ENCODE peak calls at places on chromosome 2, in ten cellular contexts. One of them, this sample, is unnamed.

GRCh38 chr2:206971805-206972204 is 32.5 kb downstream of the CPO start:
- DNase-seq in activated CD8-positive, alpha-beta memory T cell treated with anti-CD3 and anti-CD28 coated beads for 4 hours: no peak
- DNase-seq in GM13977: no peak
- DNase-seq in fibroblast of mammary gland: peak; percentile 81
- DNase-seq in NCI-H2029 treated with DMSO at 0.1 percent for 48 hours: no peak
- DNase-seq in T-cell: no peak
- DNase-seq in cardiac septum: no peak
- DNase-seq in choroid plexus epithelial cell: peak; percentile 69
- DNase-seq in NCI-H1048: no peak
- DNase-seq in PC-3: no peak
- DNase-seq in this sample: peak; percentile 59

GRCh38 chr2:197915548-197916265 is 111.3 kb downstream of the PLCL1 start:
- DNase-seq in activated CD8-positive, alpha-beta memory T cell treated with anti-CD3 and anti-CD28 coated beads for 4 hours: no peak
- DNase-seq in GM13977: no peak
- DNase-seq in fibroblast of mammary gland: peak; percentile 85
- DNase-seq in NCI-H2029 treated with DMSO at 0.1 percent for 48 hours: no peak
- DNase-seq in T-cell: no peak
- DNase-seq in cardiac septum: no peak
- DNase-seq in choroid plexus epithelial cell: peak; percentile 75
- DNase-seq in NCI-H1048: no peak
- DNase-seq in PC-3: no peak
- DNase-seq in this sample: peak; percentile 86

GRCh38 chr2:117921520-117921919 is 92.3 kb downstream of the CCDC93 start:
- DNase-seq in activated CD8-positive, alpha-beta memory T cell treated with anti-CD3 and anti-CD28 coated beads for 4 hours: no peak
- DNase-seq in GM13977: no peak
- DNase-seq in fibroblast of mammary gland: no peak
- DNase-seq in NCI-H2029 treated with DMSO at 0.1 percent for 48 hours: no peak
- DNase-seq in T-cell: no peak
- DNase-seq in cardiac septum: no peak
- DNase-seq in choroid plexus epithelial cell: no peak
- DNase-seq in NCI-H1048: no peak
- DNase-seq in PC-3: no peak
- DNase-seq in this sample: no peak

GRCh38 chr2:199463000-199463692 is 5.4 kb upstream of the SATB2 start:
- DNase-seq in activated CD8-positive, alpha-beta memory T cell treated with anti-CD3 and anti-CD28 coated beads for 4 hours: no peak
- DNase-seq in GM13977: peak; percentile 48
- DNase-seq in fibroblast of mammary gland: peak; percentile 51
- DNase-seq in NCI-H2029 treated with DMSO at 0.1 percent for 48 hours: no peak
- DNase-seq in T-cell: no peak
- DNase-seq in cardiac septum: peak; percentile 85
- DNase-seq in choroid plexus epithelial cell: peak; percentile 38
- DNase-seq in NCI-H1048: peak; percentile 31
- DNase-seq in PC-3: peak; percentile 80
- DNase-seq in this sample: peak; percentile 42

GRCh38 chr2:185279999-185280398 is 458.6 kb upstream of the FSIP2 start:
- DNase-seq in activated CD8-positive, alpha-beta memory T cell treated with anti-CD3 and anti-CD28 coated beads for 4 hours: no peak
- DNase-seq in GM13977: no peak
- DNase-seq in fibroblast of mammary gland: peak; percentile 16
- DNase-seq in NCI-H2029 treated with DMSO at 0.1 percent for 48 hours: no peak
- DNase-seq in T-cell: no peak
- DNase-seq in cardiac septum: no peak
- DNase-seq in choroid plexus epithelial cell: peak; percentile 29
- DNase-seq in NCI-H1048: no peak
- DNase-seq in PC-3: peak; percentile 57
- DNase-seq in this sample: peak; percentile 20

GRCh38 chr2:204680576-204680975 is 135.3 kb downstream of the PARD3B start:
- DNase-seq in activated CD8-positive, alpha-beta memory T cell treated with anti-CD3 and anti-CD28 coated beads for 4 hours: no peak
- DNase-seq in GM13977: no peak
- DNase-seq in fibroblast of mammary gland: no peak
- DNase-seq in NCI-H2029 treated with DMSO at 0.1 percent for 48 hours: no peak
- DNase-seq in T-cell: no peak
- DNase-seq in cardiac septum: no peak
- DNase-seq in choroid plexus epithelial cell: peak; percentile 64
- DNase-seq in NCI-H1048: no peak
- DNase-seq in PC-3: no peak
- DNase-seq in this sample: peak; percentile 55

GRCh38 chr2:20496477-20496876 is 49.6 kb downstream of the RHOB start:
- DNase-seq in activated CD8-positive, alpha-beta memory T cell treated with anti-CD3 and anti-CD28 coated beads for 4 hours: no peak
- DNase-seq in GM13977: no peak
- DNase-seq in fibroblast of mammary gland: no peak
- DNase-seq in NCI-H2029 treated with DMSO at 0.1 percent for 48 hours: no peak
- DNase-seq in T-cell: no peak
- DNase-seq in cardiac septum: no peak
- DNase-seq in choroid plexus epithelial cell: no peak
- DNase-seq in NCI-H1048: no peak
- DNase-seq in PC-3: no peak
- DNase-seq in this sample: no peak

GRCh38 chr2:226956659-226957058 is 120.8 kb downstream of the RHBDD1 start:
- DNase-seq in activated CD8-positive, alpha-beta memory T cell treated with anti-CD3 and anti-CD28 coated beads for 4 hours: no peak
- DNase-seq in GM13977: no peak
- DNase-seq in fibroblast of mammary gland: no peak
- DNase-seq in NCI-H2029 treated with DMSO at 0.1 percent for 48 hours: no peak
- DNase-seq in T-cell: no peak
- DNase-seq in cardiac septum: no peak
- DNase-seq in choroid plexus epithelial cell: no peak
- DNase-seq in NCI-H1048: no peak
- DNase-seq in PC-3: no peak
- DNase-seq in this sample: no peak

GRCh38 chr2:57720728-57721627 is 325.6 kb upstream of the VRK2 start:
- DNase-seq in activated CD8-positive, alpha-beta memory T cell treated with anti-CD3 and anti-CD28 coated beads for 4 hours: no peak
- DNase-seq in GM13977: peak; percentile 61
- DNase-seq in fibroblast of mammary gland: peak; percentile 67
- DNase-seq in NCI-H2029 treated with DMSO at 0.1 percent for 48 hours: peak; percentile 27
- DNase-seq in T-cell: no peak
- DNase-seq in cardiac septum: no peak
- DNase-seq in choroid plexus epithelial cell: peak; percentile 83
- DNase-seq in NCI-H1048: peak; percentile 53
- DNase-seq in PC-3: peak; percentile 76
- DNase-seq in this sample: peak; percentile 62

GRCh38 chr2:47039913-47040562 is 115.1 kb downstream of the STPG4 start:
- DNase-seq in activated CD8-positive, alpha-beta memory T cell treated with anti-CD3 and anti-CD28 coated beads for 4 hours: no peak
- DNase-seq in GM13977: no peak
- DNase-seq in fibroblast of mammary gland: no peak
- DNase-seq in NCI-H2029 treated with DMSO at 0.1 percent for 48 hours: no peak
- DNase-seq in T-cell: no peak
- DNase-seq in cardiac septum: no peak
- DNase-seq in choroid plexus epithelial cell: no peak
- DNase-seq in NCI-H1048: no peak
- DNase-seq in PC-3: no peak
- DNase-seq in this sample: no peak

GRCh38 chr2:232363784-232364615 is 14.6 kb upstream of the ALPP start:
- DNase-seq in activated CD8-positive, alpha-beta memory T cell treated with anti-CD3 and anti-CD28 coated beads for 4 hours: no peak
- DNase-seq in GM13977: peak; percentile 58
- DNase-seq in fibroblast of mammary gland: no peak
- DNase-seq in NCI-H2029 treated with DMSO at 0.1 percent for 48 hours: no peak
- DNase-seq in T-cell: no peak
- DNase-seq in cardiac septum: no peak
- DNase-seq in choroid plexus epithelial cell: peak; percentile 49
- DNase-seq in NCI-H1048: no peak
- DNase-seq in PC-3: no peak
- DNase-seq in this sample: no peak

GRCh38 chr2:158725496-158725895 is 69.6 kb upstream of the DAPL1 start:
- DNase-seq in activated CD8-positive, alpha-beta memory T cell treated with anti-CD3 and anti-CD28 coated beads for 4 hours: no peak
- DNase-seq in GM13977: no peak
- DNase-seq in fibroblast of mammary gland: no peak
- DNase-seq in NCI-H2029 treated with DMSO at 0.1 percent for 48 hours: peak; percentile 61
- DNase-seq in T-cell: no peak
- DNase-seq in cardiac septum: peak; percentile 71
- DNase-seq in choroid plexus epithelial cell: peak; percentile 39
- DNase-seq in NCI-H1048: no peak
- DNase-seq in PC-3: peak; percentile 69
- DNase-seq in this sample: no peak

GRCh38 chr2:235826791-235827190 is 332.9 kb downstream of the AGAP1 start:
- DNase-seq in activated CD8-positive, alpha-beta memory T cell treated with anti-CD3 and anti-CD28 coated beads for 4 hours: no peak
- DNase-seq in GM13977: no peak
- DNase-seq in fibroblast of mammary gland: no peak
- DNase-seq in NCI-H2029 treated with DMSO at 0.1 percent for 48 hours: no peak
- DNase-seq in T-cell: no peak
- DNase-seq in cardiac septum: no peak
- DNase-seq in choroid plexus epithelial cell: no peak
- DNase-seq in NCI-H1048: no peak
- DNase-seq in PC-3: no peak
- DNase-seq in this sample: no peak

GRCh38 chr2:182163878-182164277 is 178.2 kb downstream of the PPP1R1C start:
- DNase-seq in activated CD8-positive, alpha-beta memory T cell treated with anti-CD3 and anti-CD28 coated beads for 4 hours: no peak
- DNase-seq in GM13977: no peak
- DNase-seq in fibroblast of mammary gland: no peak
- DNase-seq in NCI-H2029 treated with DMSO at 0.1 percent for 48 hours: no peak
- DNase-seq in T-cell: no peak
- DNase-seq in cardiac septum: no peak
- DNase-seq in choroid plexus epithelial cell: no peak
- DNase-seq in NCI-H1048: no peak
- DNase-seq in PC-3: no peak
- DNase-seq in this sample: no peak

GRCh38 chr2:43223412-43224040 is 2.9 kb downstream of the ZFP36L2 start:
- DNase-seq in activated CD8-positive, alpha-beta memory T cell treated with anti-CD3 and anti-CD28 coated beads for 4 hours: no peak
- DNase-seq in GM13977: no peak
- DNase-seq in fibroblast of mammary gland: peak; percentile 52
- DNase-seq in NCI-H2029 treated with DMSO at 0.1 percent for 48 hours: no peak
- DNase-seq in T-cell: no peak
- DNase-seq in cardiac septum: no peak
- DNase-seq in choroid plexus epithelial cell: peak; percentile 50
- DNase-seq in NCI-H1048: no peak
- DNase-seq in PC-3: peak; percentile 27
- DNase-seq in this sample: peak; percentile 54

GRCh38 chr2:29014331-29014730 is 33.2 kb downstream of the TOGARAM2 start:
- DNase-seq in activated CD8-positive, alpha-beta memory T cell treated with anti-CD3 and anti-CD28 coated beads for 4 hours: no peak
- DNase-seq in GM13977: no peak
- DNase-seq in fibroblast of mammary gland: no peak
- DNase-seq in NCI-H2029 treated with DMSO at 0.1 percent for 48 hours: no peak
- DNase-seq in T-cell: no peak
- DNase-seq in cardiac septum: no peak
- DNase-seq in choroid plexus epithelial cell: no peak
- DNase-seq in NCI-H1048: no peak
- DNase-seq in PC-3: no peak
- DNase-seq in this sample: no peak

GRCh38 chr2:9654429-9655100 is 23.8 kb upstream of the YWHAQ start:
- DNase-seq in activated CD8-positive, alpha-beta memory T cell treated with anti-CD3 and anti-CD28 coated beads for 4 hours: no peak
- DNase-seq in GM13977: no peak
- DNase-seq in fibroblast of mammary gland: no peak
- DNase-seq in NCI-H2029 treated with DMSO at 0.1 percent for 48 hours: no peak
- DNase-seq in T-cell: no peak
- DNase-seq in cardiac septum: no peak
- DNase-seq in choroid plexus epithelial cell: no peak
- DNase-seq in NCI-H1048: no peak
- DNase-seq in PC-3: no peak
- DNase-seq in this sample: no peak

GRCh38 chr2:136023416-136023815 is 38.0 kb upstream of the DARS1 start:
- DNase-seq in activated CD8-positive, alpha-beta memory T cell treated with anti-CD3 and anti-CD28 coated beads for 4 hours: no peak
- DNase-seq in GM13977: no peak
- DNase-seq in fibroblast of mammary gland: no peak
- DNase-seq in NCI-H2029 treated with DMSO at 0.1 percent for 48 hours: no peak
- DNase-seq in T-cell: no peak
- DNase-seq in cardiac septum: no peak
- DNase-seq in choroid plexus epithelial cell: no peak
- DNase-seq in NCI-H1048: no peak
- DNase-seq in PC-3: no peak
- DNase-seq in this sample: no peak

GRCh38 chr2:182655750-182656149 is 60.3 kb upstream of the DNAJC10 start:
- DNase-seq in activated CD8-positive, alpha-beta memory T cell treated with anti-CD3 and anti-CD28 coated beads for 4 hours: no peak
- DNase-seq in GM13977: no peak
- DNase-seq in fibroblast of mammary gland: no peak
- DNase-seq in NCI-H2029 treated with DMSO at 0.1 percent for 48 hours: no peak
- DNase-seq in T-cell: no peak
- DNase-seq in cardiac septum: no peak
- DNase-seq in choroid plexus epithelial cell: no peak
- DNase-seq in NCI-H1048: no peak
- DNase-seq in PC-3: no peak
- DNase-seq in this sample: no peak

GRCh38 chr2:203551653-203552250 is 16.7 kb upstream of the RAPH1 start:
- DNase-seq in activated CD8-positive, alpha-beta memory T cell treated with anti-CD3 and anti-CD28 coated beads for 4 hours: no peak
- DNase-seq in GM13977: no peak
- DNase-seq in fibroblast of mammary gland: peak; percentile 54
- DNase-seq in NCI-H2029 treated with DMSO at 0.1 percent for 48 hours: no peak
- DNase-seq in T-cell: no peak
- DNase-seq in cardiac septum: no peak
- DNase-seq in choroid plexus epithelial cell: peak; percentile 65
- DNase-seq in NCI-H1048: no peak
- DNase-seq in PC-3: peak; percentile 29
- DNase-seq in this sample: peak; percentile 76

GRCh38 chr2:9655441-9656269 is 24.9 kb upstream of the YWHAQ start:
- DNase-seq in activated CD8-positive, alpha-beta memory T cell treated with anti-CD3 and anti-CD28 coated beads for 4 hours: peak; percentile 31
- DNase-seq in GM13977: peak; percentile 56
- DNase-seq in fibroblast of mammary gland: peak; percentile 45
- DNase-seq in NCI-H2029 treated with DMSO at 0.1 percent for 48 hours: no peak
- DNase-seq in T-cell: no peak
- DNase-seq in cardiac septum: no peak
- DNase-seq in choroid plexus epithelial cell: peak; percentile 70
- DNase-seq in NCI-H1048: no peak
- DNase-seq in PC-3: peak; percentile 84
- DNase-seq in this sample: peak; percentile 69

GRCh38 chr2:151508519-151508918 is 98.8 kb downstream of the RIF1 start:
- DNase-seq in activated CD8-positive, alpha-beta memory T cell treated with anti-CD3 and anti-CD28 coated beads for 4 hours: no peak
- DNase-seq in GM13977: no peak
- DNase-seq in fibroblast of mammary gland: no peak
- DNase-seq in NCI-H2029 treated with DMSO at 0.1 percent for 48 hours: no peak
- DNase-seq in T-cell: no peak
- DNase-seq in cardiac septum: no peak
- DNase-seq in choroid plexus epithelial cell: no peak
- DNase-seq in NCI-H1048: no peak
- DNase-seq in PC-3: no peak
- DNase-seq in this sample: no peak

GRCh38 chr2:99899058-99899855 is 243.1 kb downstream of the AFF3 start:
- DNase-seq in activated CD8-positive, alpha-beta memory T cell treated with anti-CD3 and anti-CD28 coated beads for 4 hours: no peak
- DNase-seq in GM13977: no peak
- DNase-seq in fibroblast of mammary gland: no peak
- DNase-seq in NCI-H2029 treated with DMSO at 0.1 percent for 48 hours: no peak
- DNase-seq in T-cell: no peak
- DNase-seq in cardiac septum: no peak
- DNase-seq in choroid plexus epithelial cell: no peak
- DNase-seq in NCI-H1048: no peak
- DNase-seq in PC-3: no peak
- DNase-seq in this sample: no peak

GRCh38 chr2:157444643-157445040 is 753 bp upstream of the CYTIP start:
- DNase-seq in activated CD8-positive, alpha-beta memory T cell treated with anti-CD3 and anti-CD28 coated beads for 4 hours: no peak
- DNase-seq in GM13977: peak; percentile 9
- DNase-seq in fibroblast of mammary gland: no peak
- DNase-seq in NCI-H2029 treated with DMSO at 0.1 percent for 48 hours: no peak
- DNase-seq in T-cell: no peak
- DNase-seq in cardiac septum: no peak
- DNase-seq in choroid plexus epithelial cell: no peak
- DNase-seq in NCI-H1048: no peak
- DNase-seq in PC-3: no peak
- DNase-seq in this sample: no peak

GRCh38 chr2:39583781-39584180 is 81.9 kb upstream of the TMEM178A start:
- DNase-seq in activated CD8-positive, alpha-beta memory T cell treated with anti-CD3 and anti-CD28 coated beads for 4 hours: no peak
- DNase-seq in GM13977: no peak
- DNase-seq in fibroblast of mammary gland: no peak
- DNase-seq in NCI-H2029 treated with DMSO at 0.1 percent for 48 hours: no peak
- DNase-seq in T-cell: no peak
- DNase-seq in cardiac septum: no peak
- DNase-seq in choroid plexus epithelial cell: no peak
- DNase-seq in NCI-H1048: no peak
- DNase-seq in PC-3: no peak
- DNase-seq in this sample: no peak

GRCh38 chr2:241810304-241811208 is 1.6 kb downstream of the NEU4 start:
- DNase-seq in activated CD8-positive, alpha-beta memory T cell treated with anti-CD3 and anti-CD28 coated beads for 4 hours: no peak
- DNase-seq in GM13977: peak; percentile 21
- DNase-seq in fibroblast of mammary gland: no peak
- DNase-seq in NCI-H2029 treated with DMSO at 0.1 percent for 48 hours: no peak
- DNase-seq in T-cell: no peak
- DNase-seq in cardiac septum: peak; percentile 79
- DNase-seq in choroid plexus epithelial cell: no peak
- DNase-seq in NCI-H1048: no peak
- DNase-seq in PC-3: no peak
- DNase-seq in this sample: no peak

GRCh38 chr2:181394741-181395437 is 62.3 kb upstream of the ITGA4 start:
- DNase-seq in activated CD8-positive, alpha-beta memory T cell treated with anti-CD3 and anti-CD28 coated beads for 4 hours: no peak
- DNase-seq in GM13977: no peak
- DNase-seq in fibroblast of mammary gland: no peak
- DNase-seq in NCI-H2029 treated with DMSO at 0.1 percent for 48 hours: no peak
- DNase-seq in T-cell: no peak
- DNase-seq in cardiac septum: no peak
- DNase-seq in choroid plexus epithelial cell: no peak
- DNase-seq in NCI-H1048: no peak
- DNase-seq in PC-3: no peak
- DNase-seq in this sample: no peak

GRCh38 chr2:216596986-216597509 is 36.2 kb upstream of the IGFBP2 start:
- DNase-seq in activated CD8-positive, alpha-beta memory T cell treated with anti-CD3 and anti-CD28 coated beads for 4 hours: no peak
- DNase-seq in GM13977: no peak
- DNase-seq in fibroblast of mammary gland: no peak
- DNase-seq in NCI-H2029 treated with DMSO at 0.1 percent for 48 hours: peak; percentile 20
- DNase-seq in T-cell: no peak
- DNase-seq in cardiac septum: no peak
- DNase-seq in choroid plexus epithelial cell: peak; percentile 13
- DNase-seq in NCI-H1048: no peak
- DNase-seq in PC-3: peak; percentile 20
- DNase-seq in this sample: peak; percentile 24